ENCODE peak calls at places on chromosomes 1 and 21, in ten cellular contexts. One of them, this sample, is unnamed.

GRCh38 chr1:28926629-28927441 is 12.5 kb downstream of the EPB41 start:
- DNase-seq in neural progenitor cell: peak; percentile 23
- DNase-seq in uterus: no peak
- DNase-seq in fibroblast of lung: no peak
- DNase-seq in cardiac muscle cell: peak; percentile 27
- DNase-seq in tibial nerve: no peak
- DNase-seq in endothelial cell of umbilical vein: peak; percentile 93
- DNase-seq in psoas muscle: no peak
- DNase-seq in DND-41: peak; percentile 63
- DNase-seq in heart left ventricle: no peak
- DNase-seq in this sample: peak; percentile 45

GRCh38 chr1:42081475-42081874 is 71.7 kb upstream of the GUCA2B start:
- DNase-seq in DND-41: no peak
- DNase-seq in cardiac muscle cell: no peak
- DNase-seq in psoas muscle: no peak
- DNase-seq in endothelial cell of umbilical vein: no peak
- DNase-seq in neural progenitor cell: no peak
- DNase-seq in fibroblast of lung: no peak
- DNase-seq in heart left ventricle: no peak
- DNase-seq in uterus: no peak
- DNase-seq in tibial nerve: no peak
- DNase-seq in this sample: no peak

GRCh38 chr1:35603468-35603867 is 30.4 kb downstream of the TFAP2E start:
- DNase-seq in endothelial cell of umbilical vein: no peak
- DNase-seq in DND-41: no peak
- DNase-seq in tibial nerve: no peak
- DNase-seq in psoas muscle: no peak
- DNase-seq in heart left ventricle: no peak
- DNase-seq in fibroblast of lung: no peak
- DNase-seq in uterus: no peak
- DNase-seq in cardiac muscle cell: peak; percentile 62
- DNase-seq in neural progenitor cell: no peak
- DNase-seq in this sample: no peak

GRCh38 chr21:42633858-42634257 is 19.6 kb upstream of the PDE9A start:
- DNase-seq in DND-41: no peak
- DNase-seq in heart left ventricle: no peak
- DNase-seq in neural progenitor cell: no peak
- DNase-seq in cardiac muscle cell: no peak
- DNase-seq in psoas muscle: no peak
- DNase-seq in tibial nerve: no peak
- DNase-seq in uterus: no peak
- DNase-seq in fibroblast of lung: no peak
- DNase-seq in endothelial cell of umbilical vein: no peak
- DNase-seq in this sample: no peak

GRCh38 chr1:6414443-6414844 is 5.3 kb downstream of the HES2 start:
- DNase-seq in heart left ventricle: no peak
- DNase-seq in fibroblast of lung: peak; percentile 58
- DNase-seq in psoas muscle: no peak
- DNase-seq in neural progenitor cell: peak; percentile 87
- DNase-seq in DND-41: peak; percentile 58
- DNase-seq in cardiac muscle cell: peak; percentile 45
- DNase-seq in endothelial cell of umbilical vein: peak; percentile 52
- DNase-seq in uterus: no peak
- DNase-seq in tibial nerve: no peak
- DNase-seq in this sample: no peak

GRCh38 chr21:43864313-43864805 is 664 bp upstream of the AGPAT3 start:
- DNase-seq in uterus: no peak
- DNase-seq in psoas muscle: peak; percentile 48
- DNase-seq in fibroblast of lung: peak; percentile 21
- DNase-seq in tibial nerve: no peak
- DNase-seq in heart left ventricle: peak; percentile 52
- DNase-seq in DND-41: peak; percentile 23
- DNase-seq in cardiac muscle cell: peak; percentile 33
- DNase-seq in neural progenitor cell: peak; percentile 47
- DNase-seq in endothelial cell of umbilical vein: peak; percentile 15
- DNase-seq in this sample: no peak

GRCh38 chr1:26794391-26794790 is 6.6 kb downstream of the PIGV start:
- DNase-seq in uterus: no peak
- DNase-seq in tibial nerve: no peak
- DNase-seq in neural progenitor cell: no peak
- DNase-seq in DND-41: no peak
- DNase-seq in heart left ventricle: no peak
- DNase-seq in endothelial cell of umbilical vein: no peak
- DNase-seq in fibroblast of lung: no peak
- DNase-seq in cardiac muscle cell: no peak
- DNase-seq in psoas muscle: no peak
- DNase-seq in this sample: no peak

GRCh38 chr1:84062496-84062895 is 63.6 kb upstream of the TTLL7 start:
- DNase-seq in psoas muscle: no peak
- DNase-seq in endothelial cell of umbilical vein: no peak
- DNase-seq in heart left ventricle: no peak
- DNase-seq in tibial nerve: no peak
- DNase-seq in cardiac muscle cell: no peak
- DNase-seq in DND-41: no peak
- DNase-seq in neural progenitor cell: no peak
- DNase-seq in uterus: no peak
- DNase-seq in fibroblast of lung: no peak
- DNase-seq in this sample: no peak

GRCh38 chr1:94727846-94728715 is 92.1 kb upstream of the SLC44A3 start:
- DNase-seq in fibroblast of lung: peak; percentile 97
- DNase-seq in cardiac muscle cell: peak; percentile 80
- DNase-seq in uterus: no peak
- DNase-seq in heart left ventricle: no peak
- DNase-seq in psoas muscle: no peak
- DNase-seq in endothelial cell of umbilical vein: peak; percentile 73
- DNase-seq in DND-41: no peak
- DNase-seq in tibial nerve: peak; percentile 13
- DNase-seq in neural progenitor cell: no peak
- DNase-seq in this sample: no peak

GRCh38 chr21:25939396-25939761 is 204.6 kb downstream of the GABPA start:
- DNase-seq in tibial nerve: no peak
- DNase-seq in cardiac muscle cell: no peak
- DNase-seq in uterus: no peak
- DNase-seq in endothelial cell of umbilical vein: no peak
- DNase-seq in DND-41: no peak
- DNase-seq in neural progenitor cell: no peak
- DNase-seq in heart left ventricle: no peak
- DNase-seq in psoas muscle: no peak
- DNase-seq in fibroblast of lung: no peak
- DNase-seq in this sample: no peak

GRCh38 chr1:204103121-204103741 is 30.3 kb downstream of the SOX13 start:
- DNase-seq in tibial nerve: no peak
- DNase-seq in endothelial cell of umbilical vein: peak; percentile 46
- DNase-seq in uterus: no peak
- DNase-seq in neural progenitor cell: peak; percentile 46
- DNase-seq in DND-41: no peak
- DNase-seq in fibroblast of lung: peak; percentile 26
- DNase-seq in psoas muscle: no peak
- DNase-seq in cardiac muscle cell: peak; percentile 52
- DNase-seq in heart left ventricle: no peak
- DNase-seq in this sample: no peak

GRCh38 chr21:40768056-40768455 is 78.9 kb downstream of the DSCAM start:
- DNase-seq in psoas muscle: no peak
- DNase-seq in endothelial cell of umbilical vein: no peak
- DNase-seq in heart left ventricle: no peak
- DNase-seq in neural progenitor cell: no peak
- DNase-seq in DND-41: no peak
- DNase-seq in fibroblast of lung: no peak
- DNase-seq in cardiac muscle cell: no peak
- DNase-seq in uterus: no peak
- DNase-seq in tibial nerve: no peak
- DNase-seq in this sample: no peak

GRCh38 chr1:150487763-150488115 is 520 bp downstream of the TARS2 start:
- DNase-seq in uterus: no peak
- DNase-seq in DND-41: no peak
- DNase-seq in cardiac muscle cell: no peak
- DNase-seq in psoas muscle: no peak
- DNase-seq in endothelial cell of umbilical vein: no peak
- DNase-seq in neural progenitor cell: peak; percentile 5
- DNase-seq in fibroblast of lung: no peak
- DNase-seq in tibial nerve: no peak
- DNase-seq in heart left ventricle: no peak
- DNase-seq in this sample: no peak

GRCh38 chr1:41341756-41342562 is 19.3 kb upstream of the FOXO6 start:
- DNase-seq in uterus: no peak
- DNase-seq in cardiac muscle cell: peak; percentile 55
- DNase-seq in heart left ventricle: peak; percentile 12
- DNase-seq in fibroblast of lung: peak; percentile 32
- DNase-seq in tibial nerve: no peak
- DNase-seq in endothelial cell of umbilical vein: peak; percentile 77
- DNase-seq in neural progenitor cell: peak; percentile 42
- DNase-seq in psoas muscle: no peak
- DNase-seq in DND-41: no peak
- DNase-seq in this sample: no peak

GRCh38 chr21:44930543-44930981 is 9.3 kb upstream of the SLX9 start:
- DNase-seq in tibial nerve: no peak
- DNase-seq in neural progenitor cell: no peak
- DNase-seq in DND-41: peak; percentile 80
- DNase-seq in uterus: no peak
- DNase-seq in heart left ventricle: no peak
- DNase-seq in cardiac muscle cell: peak; percentile 23
- DNase-seq in fibroblast of lung: no peak
- DNase-seq in endothelial cell of umbilical vein: no peak
- DNase-seq in psoas muscle: peak; percentile 38
- DNase-seq in this sample: peak; percentile 60

GRCh38 chr1:1069711-1070676 is 4.1 kb downstream of the RNF223 start:
- DNase-seq in neural progenitor cell: peak; percentile 39
- DNase-seq in tibial nerve: no peak
- DNase-seq in cardiac muscle cell: no peak
- DNase-seq in DND-41: no peak
- DNase-seq in psoas muscle: no peak
- DNase-seq in heart left ventricle: no peak
- DNase-seq in uterus: no peak
- DNase-seq in fibroblast of lung: no peak
- DNase-seq in endothelial cell of umbilical vein: no peak
- DNase-seq in this sample: no peak
- H3K27ac ChIP-seq in neural progenitor cell: no peak overlapping the region
- H3K27ac ChIP-seq in tibial nerve: no peak overlapping the region
- H3K27ac ChIP-seq in cardiac muscle cell: no peak overlapping the region
- H3K27ac ChIP-seq in DND-41: no peak overlapping the region
- H3K27ac ChIP-seq in psoas muscle: no peak overlapping the region
- H3K27ac ChIP-seq in heart left ventricle: no peak overlapping the region
- H3K27ac ChIP-seq in uterus: no peak overlapping the region
- H3K27ac ChIP-seq in fibroblast of lung: no peak overlapping the region
- H3K27ac ChIP-seq in endothelial cell of umbilical vein: no peak overlapping the region
- H3K27ac ChIP-seq in this sample: no peak overlapping the region

DNA sequence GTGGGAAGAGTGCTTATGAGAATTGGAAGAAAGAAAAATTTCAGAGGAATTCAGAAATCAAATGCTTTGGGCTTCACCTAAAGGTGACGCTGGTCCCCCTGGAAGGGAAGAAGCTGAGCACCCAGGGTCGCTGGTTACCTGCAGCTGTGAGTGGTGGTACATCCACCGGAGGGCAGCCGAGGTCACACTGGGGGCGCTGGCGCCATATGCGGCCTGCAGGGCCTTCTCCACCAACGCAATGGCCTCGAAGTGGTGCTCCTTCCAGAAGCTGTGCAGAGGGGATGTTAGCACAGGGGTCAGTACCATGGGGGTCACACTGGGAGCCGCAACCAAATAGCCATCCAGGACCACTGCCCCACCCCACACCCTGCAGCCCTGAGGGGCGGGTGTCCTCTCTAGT is 6.1 kb downstream of the AKR7A2 start:
- DNase-seq in heart left ventricle: no peak
- DNase-seq in uterus: no peak
- DNase-seq in psoas muscle: no peak
- DNase-seq in endothelial cell of umbilical vein: no peak
- DNase-seq in fibroblast of lung: no peak
- DNase-seq in tibial nerve: no peak
- DNase-seq in cardiac muscle cell: no peak
- DNase-seq in DND-41: no peak
- DNase-seq in neural progenitor cell: no peak
- DNase-seq in this sample: no peak
- TF ChIP-seq CTCF in heart left ventricle: no peak
- TF ChIP-seq CTCF in uterus: no peak
- TF ChIP-seq CTCF in psoas muscle: no peak
- TF ChIP-seq CTCF in endothelial cell of umbilical vein: no peak
- TF ChIP-seq CTCF in fibroblast of lung: no peak
- TF ChIP-seq CTCF in tibial nerve: no peak
- TF ChIP-seq CTCF in cardiac muscle cell: no peak
- TF ChIP-seq CTCF in DND-41: no peak
- TF ChIP-seq CTCF in neural progenitor cell: no peak
- TF ChIP-seq CTCF in this sample: no peak

GRCh38 chr1:218584418-218585155 is 239.5 kb downstream of the TGFB2 start:
- DNase-seq in tibial nerve: no peak
- DNase-seq in endothelial cell of umbilical vein: no peak
- DNase-seq in psoas muscle: no peak
- DNase-seq in fibroblast of lung: peak; percentile 76
- DNase-seq in cardiac muscle cell: no peak
- DNase-seq in neural progenitor cell: no peak
- DNase-seq in heart left ventricle: no peak
- DNase-seq in uterus: no peak
- DNase-seq in DND-41: no peak
- DNase-seq in this sample: no peak

GRCh38 chr1:218587890-218588289 is 242.8 kb downstream of the TGFB2 start:
- DNase-seq in psoas muscle: no peak
- DNase-seq in endothelial cell of umbilical vein: no peak
- DNase-seq in cardiac muscle cell: no peak
- DNase-seq in neural progenitor cell: no peak
- DNase-seq in uterus: no peak
- DNase-seq in heart left ventricle: no peak
- DNase-seq in fibroblast of lung: no peak
- DNase-seq in tibial nerve: no peak
- DNase-seq in DND-41: no peak
- DNase-seq in this sample: no peak

GRCh38 chr1:218582646-218583045 is 237.5 kb downstream of the TGFB2 start:
- DNase-seq in neural progenitor cell: no peak
- DNase-seq in heart left ventricle: no peak
- DNase-seq in psoas muscle: no peak
- DNase-seq in endothelial cell of umbilical vein: no peak
- DNase-seq in DND-41: no peak
- DNase-seq in tibial nerve: no peak
- DNase-seq in fibroblast of lung: no peak
- DNase-seq in cardiac muscle cell: no peak
- DNase-seq in uterus: no peak
- DNase-seq in this sample: no peak

GRCh38 chr1:218588555-218589172 is 243.5 kb downstream of the TGFB2 start:
- DNase-seq in fibroblast of lung: peak; percentile 61
- DNase-seq in DND-41: no peak
- DNase-seq in psoas muscle: no peak
- DNase-seq in uterus: no peak
- DNase-seq in cardiac muscle cell: peak; percentile 16
- DNase-seq in neural progenitor cell: no peak
- DNase-seq in heart left ventricle: no peak
- DNase-seq in tibial nerve: no peak
- DNase-seq in endothelial cell of umbilical vein: peak; percentile 27
- DNase-seq in this sample: no peak

GRCh38 chr1:218585565-218586184 is 240.5 kb downstream of the TGFB2 start:
- DNase-seq in uterus: no peak
- DNase-seq in tibial nerve: no peak
- DNase-seq in neural progenitor cell: peak; percentile 88
- DNase-seq in psoas muscle: no peak
- DNase-seq in DND-41: no peak
- DNase-seq in cardiac muscle cell: peak; percentile 67
- DNase-seq in heart left ventricle: peak; percentile 18
- DNase-seq in endothelial cell of umbilical vein: peak; percentile 86
- DNase-seq in fibroblast of lung: peak; percentile 84
- DNase-seq in this sample: no peak
- H3K27ac ChIP-seq in uterus: no peak overlapping the region
- H3K27ac ChIP-seq in tibial nerve: no peak overlapping the region
- H3K27ac ChIP-seq in neural progenitor cell: no peak overlapping the region
- H3K27ac ChIP-seq in psoas muscle: no peak overlapping the region
- H3K27ac ChIP-seq in DND-41: no peak overlapping the region
- H3K27ac ChIP-seq in cardiac muscle cell: peak overlapping the region; percentile 92
- H3K27ac ChIP-seq in heart left ventricle: no peak overlapping the region
- H3K27ac ChIP-seq in endothelial cell of umbilical vein: peak overlapping the region; percentile 77
- H3K27ac ChIP-seq in fibroblast of lung: no peak overlapping the region
- H3K27ac ChIP-seq in this sample: no peak overlapping the region

GRCh38 chr1:246364415-246364941 is 142.6 kb downstream of the SMYD3 start:
- DNase-seq in endothelial cell of umbilical vein: no peak
- DNase-seq in cardiac muscle cell: no peak
- DNase-seq in psoas muscle: no peak
- DNase-seq in fibroblast of lung: peak; percentile 2
- DNase-seq in heart left ventricle: no peak
- DNase-seq in DND-41: no peak
- DNase-seq in neural progenitor cell: no peak
- DNase-seq in tibial nerve: no peak
- DNase-seq in uterus: no peak
- DNase-seq in this sample: no peak
- TF ChIP-seq CTCF in endothelial cell of umbilical vein: no peak
- TF ChIP-seq CTCF in cardiac muscle cell: no peak
- TF ChIP-seq CTCF in psoas muscle: no peak
- TF ChIP-seq CTCF in fibroblast of lung: no peak
- TF ChIP-seq CTCF in heart left ventricle: no peak
- TF ChIP-seq CTCF in DND-41: no peak
- TF ChIP-seq CTCF in neural progenitor cell: no peak
- TF ChIP-seq CTCF in tibial nerve: no peak
- TF ChIP-seq CTCF in uterus: no peak
- TF ChIP-seq CTCF in this sample: no peak